ENCODE peak calls at places on chromosomes 6 and 20, in seven cellular contexts. One of them, this sample, is unnamed.

GRCh38 chr20:3731944-3732326 is 550 bp upstream of the HSPA12B start:
- DNase-seq in GM12878: no peak
- DNase-seq in Peyer's patch: no peak
- DNase-seq in sigmoid colon: peak; percentile 66
- DNase-seq in H9: peak; percentile 46
- DNase-seq in cardiac muscle cell: no peak
- DNase-seq in adrenal gland: no peak
- DNase-seq in this sample: no peak

GRCh38 chr20:51767018-51767866 is 948 bp downstream of the ATP9A start:
- DNase-seq in GM12878: no peak
- DNase-seq in Peyer's patch: peak; percentile 92
- DNase-seq in sigmoid colon: peak; percentile 85
- DNase-seq in H9: peak; percentile 95
- DNase-seq in cardiac muscle cell: peak; percentile 35
- DNase-seq in adrenal gland: peak; percentile 70
- DNase-seq in this sample: peak; percentile 94

GRCh38 chr6:118187568-118188164 is 280.6 kb downstream of the SLC35F1 start:
- DNase-seq in GM12878: no peak
- DNase-seq in Peyer's patch: no peak
- DNase-seq in sigmoid colon: no peak
- DNase-seq in H9: no peak
- DNase-seq in cardiac muscle cell: peak; percentile 89
- DNase-seq in adrenal gland: peak; percentile 34
- DNase-seq in this sample: no peak

GRCh38 chr6:106870069-106870468 is 104.5 kb downstream of the CD24 start:
- DNase-seq in GM12878: no peak
- DNase-seq in Peyer's patch: no peak
- DNase-seq in sigmoid colon: no peak
- DNase-seq in H9: no peak
- DNase-seq in cardiac muscle cell: peak; percentile 0
- DNase-seq in adrenal gland: no peak
- DNase-seq in this sample: no peak

GRCh38 chr6:44542401-44543116 is 155.1 kb downstream of the CDC5L start:
- DNase-seq in GM12878: no peak
- DNase-seq in Peyer's patch: peak; percentile 30
- DNase-seq in sigmoid colon: no peak
- DNase-seq in H9: peak; percentile 48
- DNase-seq in cardiac muscle cell: no peak
- DNase-seq in adrenal gland: peak; percentile 41
- DNase-seq in this sample: no peak

GRCh38 chr6:30557683-30557981 is 537 bp downstream of the PRR3 start:
- DNase-seq in GM12878: no peak
- DNase-seq in Peyer's patch: no peak
- DNase-seq in sigmoid colon: no peak
- DNase-seq in H9: no peak
- DNase-seq in cardiac muscle cell: no peak
- DNase-seq in adrenal gland: no peak
- DNase-seq in this sample: no peak

GRCh38 chr20:54172532-54172855 is 1.3 kb downstream of the CYP24A1 start:
- DNase-seq in GM12878: no peak
- DNase-seq in Peyer's patch: no peak
- DNase-seq in sigmoid colon: no peak
- DNase-seq in H9: no peak
- DNase-seq in cardiac muscle cell: no peak
- DNase-seq in adrenal gland: no peak
- DNase-seq in this sample: no peak

GRCh38 chr20:39631557-39631956 is 669.4 kb downstream of the DHX35 start:
- DNase-seq in GM12878: no peak
- DNase-seq in Peyer's patch: no peak
- DNase-seq in sigmoid colon: no peak
- DNase-seq in H9: no peak
- DNase-seq in cardiac muscle cell: no peak
- DNase-seq in adrenal gland: no peak
- DNase-seq in this sample: no peak

GRCh38 chr6:108555399-108556052 is 5.2 kb upstream of the FOXO3 start:
- DNase-seq in GM12878: no peak
- DNase-seq in Peyer's patch: no peak
- DNase-seq in sigmoid colon: no peak
- DNase-seq in H9: no peak
- DNase-seq in cardiac muscle cell: no peak
- DNase-seq in adrenal gland: no peak
- DNase-seq in this sample: no peak

GRCh38 chr6:41531591-41532582 is 14.3 kb upstream of the FOXP4 start:
- DNase-seq in GM12878: peak; percentile 92
- DNase-seq in Peyer's patch: peak; percentile 68
- DNase-seq in sigmoid colon: no peak
- DNase-seq in H9: no peak
- DNase-seq in cardiac muscle cell: peak; percentile 44
- DNase-seq in adrenal gland: no peak
- DNase-seq in this sample: no peak

GRCh38 chr6:5752282-5752681 is 254.4 kb downstream of the NRN1 start:
- DNase-seq in GM12878: no peak
- DNase-seq in Peyer's patch: no peak
- DNase-seq in sigmoid colon: no peak
- DNase-seq in H9: peak; percentile 66
- DNase-seq in cardiac muscle cell: peak; percentile 76
- DNase-seq in adrenal gland: no peak
- DNase-seq in this sample: no peak

GRCh38 chr6:167124753-167125152 is 1.9 kb downstream of the CCR6 start:
- DNase-seq in GM12878: no peak
- DNase-seq in Peyer's patch: no peak
- DNase-seq in sigmoid colon: no peak
- DNase-seq in H9: no peak
- DNase-seq in cardiac muscle cell: no peak
- DNase-seq in adrenal gland: no peak
- DNase-seq in this sample: no peak

GRCh38 chr6:123777554-123777953 is 26.1 kb upstream of the NKAIN2 start:
- DNase-seq in GM12878: no peak
- DNase-seq in Peyer's patch: no peak
- DNase-seq in sigmoid colon: no peak
- DNase-seq in H9: no peak
- DNase-seq in cardiac muscle cell: peak; percentile 23
- DNase-seq in adrenal gland: no peak
- DNase-seq in this sample: no peak

GRCh38 chr20:14497004-14497403 is 159.6 kb upstream of the FLRT3 start:
- DNase-seq in GM12878: no peak
- DNase-seq in Peyer's patch: no peak
- DNase-seq in sigmoid colon: no peak
- DNase-seq in H9: no peak
- DNase-seq in cardiac muscle cell: no peak
- DNase-seq in adrenal gland: no peak
- DNase-seq in this sample: no peak

GRCh38 chr6:56259682-56260081 is 12.3 kb upstream of the COL21A1 start:
- DNase-seq in GM12878: no peak
- DNase-seq in Peyer's patch: no peak
- DNase-seq in sigmoid colon: no peak
- DNase-seq in H9: no peak
- DNase-seq in cardiac muscle cell: peak; percentile 76
- DNase-seq in adrenal gland: no peak
- DNase-seq in this sample: no peak

GRCh38 chr6:46586896-46587295 is 65.7 kb downstream of the CYP39A1 start:
- DNase-seq in GM12878: no peak
- DNase-seq in Peyer's patch: no peak
- DNase-seq in sigmoid colon: no peak
- DNase-seq in H9: no peak
- DNase-seq in cardiac muscle cell: no peak
- DNase-seq in adrenal gland: no peak
- DNase-seq in this sample: no peak

GRCh38 chr6:46583081-46583480 is 69.5 kb downstream of the CYP39A1 start:
- DNase-seq in GM12878: no peak
- DNase-seq in Peyer's patch: no peak
- DNase-seq in sigmoid colon: no peak
- DNase-seq in H9: no peak
- DNase-seq in cardiac muscle cell: no peak
- DNase-seq in adrenal gland: no peak
- DNase-seq in this sample: no peak

GRCh38 chr6:46581459-46582177 is 71.0 kb downstream of the CYP39A1 start:
- DNase-seq in GM12878: no peak
- DNase-seq in Peyer's patch: no peak
- DNase-seq in sigmoid colon: no peak
- DNase-seq in H9: no peak
- DNase-seq in cardiac muscle cell: no peak
- DNase-seq in adrenal gland: no peak
- DNase-seq in this sample: no peak

GRCh38 chr6:46584586-46584985 is 68.0 kb downstream of the CYP39A1 start:
- DNase-seq in GM12878: no peak
- DNase-seq in Peyer's patch: no peak
- DNase-seq in sigmoid colon: no peak
- DNase-seq in H9: no peak
- DNase-seq in cardiac muscle cell: no peak
- DNase-seq in adrenal gland: no peak
- DNase-seq in this sample: no peak

GRCh38 chr6:46583711-46584110 is 68.9 kb downstream of the CYP39A1 start:
- DNase-seq in GM12878: no peak
- DNase-seq in Peyer's patch: no peak
- DNase-seq in sigmoid colon: no peak
- DNase-seq in H9: no peak
- DNase-seq in cardiac muscle cell: no peak
- DNase-seq in adrenal gland: no peak
- DNase-seq in this sample: no peak
- H3K27ac ChIP-seq in GM12878: no peak overlapping the region
- H3K27ac ChIP-seq in Peyer's patch: peak overlapping the region; percentile 7
- H3K27ac ChIP-seq in sigmoid colon: no peak overlapping the region
- H3K27ac ChIP-seq in H9: no peak overlapping the region
- H3K27ac ChIP-seq in cardiac muscle cell: no peak overlapping the region
- H3K27ac ChIP-seq in adrenal gland: no peak overlapping the region
- H3K27ac ChIP-seq in this sample: peak overlapping the region; percentile 4

GRCh38 chr20:36472656-36473071 is 68.7 kb upstream of the MYL9 start:
- DNase-seq in GM12878: no peak
- DNase-seq in Peyer's patch: peak; percentile 79
- DNase-seq in sigmoid colon: peak; percentile 83
- DNase-seq in H9: peak; percentile 87
- DNase-seq in cardiac muscle cell: no peak
- DNase-seq in adrenal gland: peak; percentile 63
- DNase-seq in this sample: peak; percentile 88

GRCh38 chr20:36471885-36472642 is 69.3 kb upstream of the MYL9 start:
- DNase-seq in GM12878: no peak
- DNase-seq in Peyer's patch: no peak
- DNase-seq in sigmoid colon: no peak
- DNase-seq in H9: no peak
- DNase-seq in cardiac muscle cell: no peak
- DNase-seq in adrenal gland: no peak
- DNase-seq in this sample: no peak

GRCh38 chr20:36469973-36470372 is 71.3 kb upstream of the MYL9 start:
- DNase-seq in GM12878: no peak
- DNase-seq in Peyer's patch: no peak
- DNase-seq in sigmoid colon: no peak
- DNase-seq in H9: no peak
- DNase-seq in cardiac muscle cell: no peak
- DNase-seq in adrenal gland: no peak
- DNase-seq in this sample: no peak

GRCh38 chr20:36468149-36469000 is 72.9 kb upstream of the MYL9 start:
- DNase-seq in GM12878: no peak
- DNase-seq in Peyer's patch: no peak
- DNase-seq in sigmoid colon: no peak
- DNase-seq in H9: no peak
- DNase-seq in cardiac muscle cell: no peak
- DNase-seq in adrenal gland: no peak
- DNase-seq in this sample: peak; percentile 24

DNA sequence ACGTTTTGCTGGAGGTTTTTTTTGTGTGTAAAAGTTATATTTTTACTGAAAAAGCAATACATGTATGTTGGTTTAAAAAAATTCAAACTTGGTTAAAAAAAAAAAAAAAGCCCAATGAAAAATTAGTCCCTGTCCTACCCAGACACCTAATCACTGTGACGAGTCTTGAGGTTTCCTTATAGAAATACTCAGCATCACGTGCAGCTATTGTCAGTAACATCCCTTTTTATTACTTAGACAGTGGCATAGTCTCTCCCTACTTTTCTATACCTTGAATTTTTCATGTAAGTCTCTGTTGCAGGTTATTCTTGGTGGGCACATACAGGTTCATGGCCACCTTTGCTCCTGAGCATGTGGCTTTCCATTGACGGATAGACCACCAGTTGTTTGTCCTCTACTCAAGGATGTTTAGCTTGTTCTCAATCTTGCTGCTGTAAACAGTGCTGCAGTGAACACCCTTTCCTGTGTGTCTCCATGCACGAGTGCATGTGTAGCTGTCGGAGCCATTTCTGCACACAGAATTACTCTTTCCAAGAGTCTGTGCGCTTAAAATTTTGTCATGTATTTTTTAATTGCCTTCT is 70.7 kb upstream of the MYL9 start:
- DNase-seq in GM12878: no peak
- DNase-seq in Peyer's patch: no peak
- DNase-seq in sigmoid colon: no peak
- DNase-seq in H9: no peak
- DNase-seq in cardiac muscle cell: no peak
- DNase-seq in adrenal gland: no peak
- DNase-seq in this sample: no peak
- H3K4me1 ChIP-seq in GM12878: peaks cover 51% of the 10 kb centered on the region
- H3K4me1 ChIP-seq in Peyer's patch: peaks cover 91% of the 10 kb centered on the region
- H3K4me1 ChIP-seq in sigmoid colon: no peaks in the 10 kb centered on the region
- H3K4me1 ChIP-seq in H9: peaks cover 6% of the 10 kb centered on the region
- H3K4me1 ChIP-seq in cardiac muscle cell: peaks cover 20% of the 10 kb centered on the region
- H3K4me1 ChIP-seq in adrenal gland: peaks cover 40% of the 10 kb centered on the region
- H3K4me1 ChIP-seq in this sample: peaks cover 44% of the 10 kb centered on the region

DNA sequence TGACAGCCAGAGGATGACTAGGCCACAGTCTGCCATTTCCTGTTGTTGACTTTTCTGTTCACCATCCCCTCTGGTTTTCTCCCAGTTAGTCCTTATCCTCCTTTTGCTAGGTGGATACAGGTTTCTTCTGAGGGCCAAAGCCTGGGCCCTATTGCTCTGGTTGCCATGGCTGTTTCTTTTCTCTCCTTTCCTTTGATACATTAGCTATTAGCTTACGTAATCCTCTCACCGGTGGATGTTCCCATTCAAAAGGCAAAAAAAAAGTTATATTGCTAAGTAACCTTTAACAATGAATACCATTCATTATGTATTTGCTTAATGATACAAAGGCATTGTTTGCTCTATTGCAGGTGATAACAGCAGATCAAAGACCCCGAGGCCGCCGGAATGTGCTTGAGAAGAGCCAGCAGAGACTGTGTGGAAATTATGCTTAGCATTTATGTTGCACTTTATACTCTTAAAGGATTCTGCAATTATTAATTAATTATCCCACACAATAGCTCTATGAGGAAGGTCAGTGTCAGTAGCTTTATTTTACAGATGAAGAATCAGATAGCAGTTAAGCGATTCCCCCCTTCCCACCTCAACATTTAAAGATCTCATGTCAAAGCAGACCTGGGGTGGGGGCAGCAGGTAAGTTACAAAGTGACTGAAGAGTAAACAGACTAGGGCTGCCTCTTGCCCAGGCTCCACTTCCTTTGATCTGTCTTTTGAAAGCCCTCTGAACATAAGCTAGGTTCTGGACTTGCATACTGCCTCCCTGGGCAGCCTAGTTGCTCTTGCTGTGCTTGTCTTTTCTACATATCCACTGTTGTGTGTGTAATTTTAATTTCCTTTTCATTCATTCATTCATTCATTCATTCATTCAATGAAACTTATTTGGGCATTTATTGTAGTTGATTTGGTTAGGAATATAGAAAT is 14.5 kb upstream of the TFB1M start:
- DNase-seq in GM12878: no peak
- DNase-seq in Peyer's patch: peak; percentile 76
- DNase-seq in sigmoid colon: no peak
- DNase-seq in H9: no peak
- DNase-seq in cardiac muscle cell: no peak
- DNase-seq in adrenal gland: no peak
- DNase-seq in this sample: peak; percentile 36
- H3K27ac ChIP-seq in GM12878: no peak overlapping the region
- H3K27ac ChIP-seq in Peyer's patch: no peak overlapping the region
- H3K27ac ChIP-seq in sigmoid colon: no peak overlapping the region
- H3K27ac ChIP-seq in H9: no peak overlapping the region
- H3K27ac ChIP-seq in cardiac muscle cell: no peak overlapping the region
- H3K27ac ChIP-seq in adrenal gland: no peak overlapping the region
- H3K27ac ChIP-seq in this sample: no peak overlapping the region

GRCh38 chr6:105688573-105688972 is 285.7 kb upstream of the PREP start:
- DNase-seq in GM12878: no peak
- DNase-seq in Peyer's patch: no peak
- DNase-seq in sigmoid colon: no peak
- DNase-seq in H9: no peak
- DNase-seq in cardiac muscle cell: no peak
- DNase-seq in adrenal gland: no peak
- DNase-seq in this sample: no peak
- H3K4me1 ChIP-seq in GM12878: no peaks in the 10 kb centered on the region
- H3K4me1 ChIP-seq in Peyer's patch: no peaks in the 10 kb centered on the region
- H3K4me1 ChIP-seq in sigmoid colon: no peaks in the 10 kb centered on the region
- H3K4me1 ChIP-seq in H9: no peaks in the 10 kb centered on the region
- H3K4me1 ChIP-seq in cardiac muscle cell: no peaks in the 10 kb centered on the region
- H3K4me1 ChIP-seq in adrenal gland: no peaks in the 10 kb centered on the region
- H3K4me1 ChIP-seq in this sample: no peaks in the 10 kb centered on the region